ENCODE peak calls at places on chromosomes 6 and 20, in five cellular contexts. J is G401; Z is CD8-positive, alpha-beta memory T cell; B is Right ventricle myocardium inferior; N is OCI-LY7. C is an unnamed sample.

GRCh38 chr6:34238507-34239239 is 2.0 kb downstream of the HMGA1 start:
- DNase-seq in B (no peak), J (no peak), Z (no peak), N (no peak), C (no peak)

GRCh38 chr6:149277621-149278020 is 39.9 kb upstream of the TAB2 start:
- DNase-seq in Z (no peak), N (no peak), J (no peak), B (no peak), C (no peak)

GRCh38 chr6:108163267-108163643 is 2.6 kb upstream of the NR2E1 start:
- DNase-seq in N (peak; percentile 5), B (no peak), J (no peak), Z (no peak), C (no peak)

GRCh38 chr6:46269447-46270229 is 98.9 kb upstream of the ENPP5 start:
- DNase-seq in J (no peak), B (peak; percentile 83), Z (no peak), N (no peak), C (no peak)

GRCh38 chr6:43977404-43978111 is 149.7 kb downstream of the MRPL14 start:
- DNase-seq in Z (no peak), N (no peak), B (no peak), J (no peak), C (peak; percentile 59)

GRCh38 chr6:74410630-74411029 is 714.6 kb downstream of the CD109 start:
- DNase-seq in B (no peak), Z (no peak), J (no peak), N (no peak), C (no peak)

GRCh38 chr20:36929290-36929689 is 22.2 kb downstream of the SAMHD1 start:
- DNase-seq in Z (no peak), J (no peak), N (no peak), B (no peak), C (no peak)

GRCh38 chr20:45783656-45784294 is 7.9 kb downstream of the WFDC3 start:
- DNase-seq in J (peak; percentile 5), N (no peak), Z (no peak), B (no peak), C (no peak)

GRCh38 chr20:58851221-58851968 is 693 bp upstream of the GNAS-AS1 start:
- DNase-seq in Z (no peak), B (no peak), J (no peak), N (no peak), C (no peak)

GRCh38 chr20:47957135-47957534 is 171.9 kb upstream of the SULF2 start:
- DNase-seq in J (no peak), B (no peak), Z (no peak), N (no peak), C (no peak)

GRCh38 chr20:9392892-9393857 is 121.2 kb upstream of the LAMP5 start:
- DNase-seq in J (peak; percentile 88), Z (no peak), N (peak; percentile 19), B (peak; percentile 82), C (no peak)

GRCh38 chr20:8144282-8145245 is 12.5 kb downstream of the PLCB1 start:
- DNase-seq in Z (no peak), J (no peak), B (peak; percentile 41), N (no peak), C (no peak)

GRCh38 chr6:55174211-55175013 is at the start of gene HCRTR2:
- DNase-seq in J (no peak), N (no peak), B (peak; percentile 63), Z (no peak), C (no peak)

GRCh38 chr6:160667854-160668481 is 3.9 kb upstream of the LPA start:
- DNase-seq in Z (no peak), N (peak; percentile 50), J (no peak), B (no peak), C (no peak)

GRCh38 chr20:32116079-32116521 is 6.6 kb downstream of the TM9SF4 start:
- DNase-seq in B (no peak), J (no peak), N (no peak), Z (no peak), C (peak; percentile 28)

GRCh38 chr20:62143118-62143975 is at the start of the genes PSMA7 and SS18L1:
- DNase-seq in Z (peak; percentile 87), B (peak; percentile 94), N (peak; percentile 93), J (peak; percentile 85), C (peak; percentile 90)